ENCODE peak calls at places on chromosome 11, in six cellular contexts. L, N, S, P, X and W are unnamed samples.

GRCh38 chr11:67581469-67581868 is 2.1 kb upstream of the GSTP1 start:
- DNase-seq in S (no peak), X (peak), P (no peak), L (no peak), N (no peak), W (no peak)

GRCh38 chr11:64056213-64056785 is 20.6 kb downstream of the FLRT1 start:
- DNase-seq in S (no peak), N (no peak), X (no peak), P (no peak), L (no peak), W (no peak)

GRCh38 chr11:69450064-69450856 is 31.2 kb upstream of the LINC01488 start:
- DNase-seq in S (no peak), L (no peak), X (no peak), P (no peak), N (no peak), W (no peak)

GRCh38 chr11:64900263-64900678 is 16.7 kb downstream of the ATG2A start:
- DNase-seq in S (no peak), X (no peak), L (no peak), P (no peak), N (no peak), W (peak)

GRCh38 chr11:19697721-19698121 is 14.9 kb upstream of the NAV2 start:
- DNase-seq in L (no peak), P (no peak), N (no peak), X (no peak), S (no peak), W (no peak)

GRCh38 chr11:130448416-130449068 is at the start of gene ADAMTS15:
- DNase-seq in L (peak), N (no peak), X (peak), S (peak), P (peak), W (peak)

GRCh38 chr11:70490208-70490607 is 91.9 kb downstream of the CTTN start:
- DNase-seq in X (no peak), P (peak), N (no peak), S (no peak), L (no peak), W (peak)

GRCh38 chr11:64877390-64878222 is 815 bp downstream of the EHD1 start:
- DNase-seq in S (no peak), X (no peak), N (no peak), L (no peak), P (peak), W (peak)

GRCh38 chr11:123181075-123181474 is 14.0 kb downstream of the CLMP start:
- DNase-seq in X (no peak), P (no peak), L (peak), N (no peak), S (no peak), W (no peak)

GRCh38 chr11:103035656-103036434 is 56.1 kb downstream of the DCUN1D5 start:
- DNase-seq in L (peak), P (no peak), S (peak), N (peak), X (peak), W (peak)

DNA sequence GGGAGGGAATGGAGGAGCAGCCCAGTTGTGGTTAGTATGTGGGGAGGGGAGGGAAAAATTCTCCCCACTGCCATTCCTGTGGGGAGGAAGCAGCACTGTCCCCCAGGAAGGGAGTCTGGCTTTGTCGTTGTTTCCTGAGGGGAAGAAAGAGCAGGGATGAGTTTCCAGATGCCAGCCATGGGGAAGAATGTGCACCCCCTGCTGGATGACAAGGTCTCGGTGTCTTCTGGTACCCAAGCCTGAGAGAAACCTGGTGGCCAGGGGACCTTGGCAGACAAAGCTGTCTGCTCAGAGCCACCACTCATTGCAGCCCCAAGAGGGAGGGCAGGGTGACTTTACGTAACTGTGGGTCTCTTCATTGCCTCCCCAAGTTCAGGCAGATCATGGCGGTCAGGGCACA is 81.3 kb upstream of the CD82 start:
- DNase-seq in L (peak), N (no peak), S (peak), P (no peak), X (no peak), W (peak)
- TF ChIP-seq CTCF in L (peak), N (peak), S (peak), P (peak), X (no peak), W (peak)

DNA sequence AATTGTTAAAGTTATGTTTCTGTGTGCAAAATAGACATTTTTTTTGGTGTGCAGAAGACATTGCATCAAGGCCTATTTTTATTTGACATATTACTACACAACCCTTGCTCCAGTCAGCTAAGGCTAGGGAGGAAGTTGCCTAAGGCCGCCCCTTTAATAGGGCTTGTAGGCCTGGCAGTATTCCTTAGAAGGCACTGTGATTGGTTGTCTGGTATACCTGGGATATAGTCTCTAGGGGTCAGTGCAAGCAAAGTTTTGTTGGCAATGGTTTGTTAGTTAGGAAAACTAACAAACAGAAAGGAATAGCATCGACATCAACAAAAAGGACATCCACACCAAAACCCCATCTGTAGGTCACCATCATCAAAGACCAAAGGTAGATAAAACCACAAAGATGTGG is 16.9 kb downstream of the CCDC15 start:
- DNase-seq in P (no peak), S (no peak), X (no peak), L (peak), N (no peak), W (no peak)
- TF ChIP-seq CTCF in P (no peak), S (no peak), X (no peak), L (no peak), N (no peak), W (peak)

GRCh38 chr11:128484172-128484571 is 103.2 kb downstream of the ETS1 start:
- DNase-seq in S (no peak), X (no peak), P (no peak), N (no peak), L (no peak), W (no peak)
- TF ChIP-seq CTCF in S (no peak), X (peak), P (no peak), N (no peak), L (no peak), W (no peak)

DNA sequence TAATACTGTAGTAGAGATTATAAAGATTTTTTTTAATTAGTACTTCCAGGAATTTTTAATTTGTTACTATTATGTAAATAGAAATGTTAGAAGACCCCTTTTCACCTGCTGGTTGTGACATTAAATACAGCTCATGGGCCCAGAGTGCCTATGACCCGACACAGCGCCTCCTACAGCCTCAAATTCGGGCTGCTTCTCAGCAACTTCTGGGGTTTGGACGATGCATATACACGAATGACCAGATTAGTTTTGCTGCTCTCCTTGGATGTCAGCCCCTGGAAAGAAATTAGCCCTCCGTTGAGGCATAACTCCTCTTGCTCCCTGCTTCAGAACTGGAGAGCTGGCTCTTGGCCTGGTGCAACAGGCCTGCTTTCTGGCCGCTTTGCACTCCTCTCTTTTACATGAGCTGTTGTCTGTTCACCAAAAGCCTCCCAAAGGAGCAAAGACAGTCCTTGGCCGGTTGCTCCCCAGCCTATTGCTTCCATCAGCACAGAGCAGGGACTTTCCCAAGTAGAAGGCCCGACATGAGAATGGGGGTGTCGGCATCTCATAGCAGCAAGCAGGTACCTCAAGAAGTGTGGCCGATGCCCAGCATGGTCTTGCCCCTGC is 3.3 kb downstream of the TECTA start:
- DNase-seq in L (no peak), X (no peak), S (no peak), P (peak), N (no peak), W (no peak)
- TF ChIP-seq CTCF in L (no peak), X (no peak), S (peak), P (no peak), N (no peak), W (peak)

GRCh38 chr11:108606070-108606469 is 12.5 kb upstream of the EXPH5 start:
- DNase-seq in N (no peak), S (no peak), X (no peak), L (no peak), P (no peak), W (peak)
- TF ChIP-seq CTCF in N (no peak), S (no peak), X (no peak), L (no peak), P (no peak), W (no peak)

GRCh38 chr11:57663975-57664374 is 3.9 kb upstream of the ZDHHC5 start:
- DNase-seq in S (no peak), P (no peak), X (no peak), N (no peak), L (no peak), W (no peak)

GRCh38 chr11:57659669-57660068 is 2.1 kb downstream of the CLP1 start:
- DNase-seq in L (no peak), P (no peak), X (no peak), S (no peak), N (no peak), W (no peak)

GRCh38 chr11:57667065-57667714 is 724 bp upstream of the ZDHHC5 start:
- DNase-seq in P (peak), N (peak), X (peak), L (peak), S (peak), W (peak)

GRCh38 chr11:57658023-57658361 is 430 bp downstream of the CLP1 start:
- DNase-seq in S (no peak), X (no peak), P (no peak), L (no peak), N (no peak), W (no peak)

DNA sequence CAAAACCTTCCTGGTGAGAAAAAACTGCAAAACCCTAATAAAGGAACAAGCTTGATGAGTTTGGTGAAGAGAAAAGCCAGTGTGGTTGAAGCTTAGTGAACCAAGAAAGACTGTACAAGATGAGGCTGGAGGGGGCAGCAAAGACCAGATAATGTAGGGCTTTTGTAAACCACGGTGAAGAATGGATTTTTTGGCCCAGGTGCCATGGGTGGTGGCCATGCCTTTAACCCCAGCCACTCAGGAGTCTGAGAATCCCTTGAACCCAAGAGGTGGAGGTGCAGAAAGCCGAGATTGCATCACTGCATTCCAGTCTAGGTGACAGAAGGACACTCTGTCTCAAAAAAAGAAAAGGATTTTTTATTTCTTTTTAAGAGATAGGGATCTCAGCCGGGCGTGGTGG is 5.0 kb upstream of the ZDHHC5 start:
- DNase-seq in P (no peak), L (peak), N (no peak), S (no peak), X (no peak), W (no peak)
- TF ChIP-seq CTCF in P (no peak), L (no peak), N (no peak), S (no peak), X (no peak), W (peak)